ENCODE peak calls at places on chromosome X, in nine cellular contexts. F is tibial nerve; J is endodermal cell; S is IMR-90; Y is CD4-positive, alpha-beta T cell; Q is thoracic aorta; R is astrocyte; K is tibial artery; Z is ovary. G is an unnamed sample.

GRCh38 chrX:100928660-100929613 is at the start of gene XKRX:
- DNase-seq in F (peak; percentile 4), J (peak; percentile 91), S (no peak), Y (peak; percentile 30), Q (no peak), R (peak; percentile 3), K (peak; percentile 56), Z (peak; percentile 64), G (no peak)

GRCh38 chrX:150753968-150754367 is 60.8 kb downstream of the MTMR1 start:
- DNase-seq in F (no peak), J (no peak), S (no peak), Y (no peak), Q (no peak), R (no peak), K (no peak), Z (no peak), G (no peak)

GRCh38 chrX:107902721-107903120 is 77.1 kb downstream of the MID2 start:
- DNase-seq in F (no peak), J (no peak), S (no peak), Y (no peak), Q (no peak), R (no peak), K (no peak), Z (no peak), G (no peak)

GRCh38 chrX:116284383-116284782 is 113.8 kb downstream of the AGTR2 start:
- DNase-seq in F (no peak), J (no peak), S (no peak), Y (no peak), Q (no peak), R (no peak), K (no peak), Z (no peak), G (no peak)

GRCh38 chrX:122363112-122363511 is 821.0 kb upstream of the GRIA3 start:
- DNase-seq in F (no peak), J (peak; percentile 65), S (no peak), Y (no peak), Q (no peak), R (no peak), K (no peak), Z (no peak), G (no peak)

GRCh38 chrX:50996930-50997329 is 86.4 kb downstream of the BMP15 start:
- DNase-seq in F (no peak), J (peak; percentile 55), S (no peak), Y (no peak), Q (no peak), R (no peak), K (no peak), Z (no peak), G (no peak)

GRCh38 chrX:9342581-9343051 is 122.2 kb upstream of the TBL1X start:
- DNase-seq in F (peak; percentile 62), J (peak; percentile 88), S (peak; percentile 80), Y (peak; percentile 27), Q (peak; percentile 31), R (peak; percentile 71), K (peak; percentile 92), Z (peak; percentile 87), G (peak; percentile 80)

GRCh38 chrX:82412851-82413250 is 1095.2 kb upstream of the POU3F4 start:
- DNase-seq in F (no peak), J (no peak), S (no peak), Y (no peak), Q (no peak), R (no peak), K (no peak), Z (no peak), G (no peak)

GRCh38 chrX:8873102-8873501 is 71.9 kb upstream of the FAM9A start:
- DNase-seq in F (no peak), J (no peak), S (no peak), Y (no peak), Q (no peak), R (no peak), K (no peak), Z (no peak), G (no peak)

GRCh38 chrX:70454441-70455365 is 10.1 kb downstream of the DLG3 start:
- DNase-seq in F (peak; percentile 57), J (peak; percentile 95), S (peak; percentile 53), Y (peak; percentile 44), Q (no peak), R (peak; percentile 23), K (peak; percentile 78), Z (peak; percentile 85), G (no peak)

GRCh38 chrX:67725471-67725870 is 181.7 kb downstream of the AR start:
- DNase-seq in F (no peak), J (no peak), S (no peak), Y (no peak), Q (no peak), R (no peak), K (no peak), Z (no peak), G (no peak)

GRCh38 chrX:135295944-135296305 is 13.4 kb upstream of the ETDC start:
- DNase-seq in F (no peak), J (no peak), S (no peak), Y (no peak), Q (no peak), R (no peak), K (no peak), Z (no peak), G (no peak)

DNA sequence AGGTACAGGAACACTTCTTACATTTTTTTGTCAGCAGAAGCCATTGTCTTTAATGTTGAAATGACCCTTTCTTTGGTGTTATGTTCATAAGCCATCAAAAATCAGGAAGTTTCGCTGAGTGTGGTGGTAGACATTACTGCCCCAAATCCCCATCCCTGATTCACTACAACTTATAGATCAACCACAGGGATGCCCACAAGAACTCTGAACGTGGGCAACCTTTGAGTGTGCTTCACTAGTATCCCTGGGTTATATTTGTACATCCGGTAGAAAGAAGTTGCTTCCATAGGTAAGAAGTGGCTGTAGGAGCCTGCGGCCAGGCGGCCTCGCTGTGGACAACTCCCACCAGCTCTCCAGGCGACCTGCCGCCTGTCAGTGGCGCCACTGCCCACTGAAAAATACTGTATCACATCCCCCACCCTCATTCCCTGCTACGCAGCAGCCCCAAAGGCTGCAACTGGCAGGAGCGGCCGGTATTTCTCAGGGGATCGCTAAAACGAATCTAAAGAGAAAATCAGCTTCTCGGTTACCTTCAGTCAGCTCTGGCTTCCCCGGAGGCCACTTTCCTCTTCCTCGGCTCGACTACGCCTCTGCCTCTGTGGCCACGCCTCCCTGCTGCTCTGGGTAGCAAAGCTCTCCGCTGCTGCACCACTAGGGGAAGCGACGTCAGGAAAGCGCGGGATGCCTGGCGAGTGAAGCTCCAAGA is 13.9 kb upstream of the ETDC start:
- DNase-seq in F (peak; percentile 5), J (peak; percentile 85), S (peak; percentile 39), Y (peak; percentile 48), Q (no peak), R (peak; percentile 31), K (peak; percentile 63), Z (no peak), G (no peak)
- TF ChIP-seq CTCF in F (no peak), J (peak; percentile 57), S (peak; percentile 9), Y (peak; percentile 31), Q (no peak), R (no peak), K (no peak), Z (no peak), G (no peak)

GRCh38 chrX:73850124-73851013 is 287.4 kb downstream of the CHIC1 start:
- DNase-seq in F (no peak), J (peak; percentile 61), S (peak; percentile 38), Y (no peak), Q (no peak), R (peak; percentile 29), K (no peak), Z (peak; percentile 52), G (no peak)

GRCh38 chrX:73855546-73855945 is 292.5 kb downstream of the CHIC1 start:
- DNase-seq in F (peak; percentile 69), J (peak; percentile 91), S (peak; percentile 70), Y (peak; percentile 62), Q (peak; percentile 2), R (peak; percentile 46), K (no peak), Z (peak; percentile 69), G (peak; percentile 77)

GRCh38 chrX:73849054-73849453 is 286.1 kb downstream of the CHIC1 start:
- DNase-seq in F (no peak), J (no peak), S (no peak), Y (no peak), Q (no peak), R (no peak), K (no peak), Z (no peak), G (no peak)

GRCh38 chrX:73851014-73852009 is 288.3 kb downstream of the CHIC1 start:
- DNase-seq in F (no peak), J (no peak), S (peak; percentile 96), Y (peak; percentile 62), Q (no peak), R (peak; percentile 93), K (no peak), Z (peak; percentile 89), G (peak; percentile 94)

GRCh38 chrX:73852022-73852421 is 289.0 kb downstream of the CHIC1 start:
- DNase-seq in F (no peak), J (no peak), S (no peak), Y (no peak), Q (no peak), R (no peak), K (no peak), Z (no peak), G (no peak)
- H3K9me3 ChIP-seq in F (no peaks in the 10 kb centered on the region), J (no peaks in the 10 kb centered on the region), S (no peaks in the 10 kb centered on the region), Y (no peaks in the 10 kb centered on the region), Q (no peaks in the 10 kb centered on the region), R (no peaks in the 10 kb centered on the region), K (no peaks in the 10 kb centered on the region), Z (no peaks in the 10 kb centered on the region), G (no peaks in the 10 kb centered on the region)

GRCh38 chrX:77276742-77277141 is 170.4 kb upstream of the FGF16 start:
- DNase-seq in F (no peak), J (no peak), S (no peak), Y (no peak), Q (no peak), R (no peak), K (no peak), Z (no peak), G (no peak)
- TF ChIP-seq CTCF in F (no peak), J (peak; percentile 39), S (no peak), Y (no peak), Q (no peak), R (no peak), K (no peak), Z (no peak), G (no peak)

GRCh38 chrX:130952266-130953043 is 49.4 kb upstream of the ENOX2 start:
- DNase-seq in F (no peak), J (no peak), S (no peak), Y (no peak), Q (no peak), R (no peak), K (no peak), Z (no peak), G (no peak)
- H3K9me3 ChIP-seq in F (peaks cover 9% of the 10 kb centered on the region), J (no peaks in the 10 kb centered on the region), S (peaks cover 2% of the 10 kb centered on the region), Y (peaks cover 10% of the 10 kb centered on the region), Q (no peaks in the 10 kb centered on the region), R (no peaks in the 10 kb centered on the region), K (peaks cover 11% of the 10 kb centered on the region), Z (no peaks in the 10 kb centered on the region), G (no peaks in the 10 kb centered on the region)

DNA sequence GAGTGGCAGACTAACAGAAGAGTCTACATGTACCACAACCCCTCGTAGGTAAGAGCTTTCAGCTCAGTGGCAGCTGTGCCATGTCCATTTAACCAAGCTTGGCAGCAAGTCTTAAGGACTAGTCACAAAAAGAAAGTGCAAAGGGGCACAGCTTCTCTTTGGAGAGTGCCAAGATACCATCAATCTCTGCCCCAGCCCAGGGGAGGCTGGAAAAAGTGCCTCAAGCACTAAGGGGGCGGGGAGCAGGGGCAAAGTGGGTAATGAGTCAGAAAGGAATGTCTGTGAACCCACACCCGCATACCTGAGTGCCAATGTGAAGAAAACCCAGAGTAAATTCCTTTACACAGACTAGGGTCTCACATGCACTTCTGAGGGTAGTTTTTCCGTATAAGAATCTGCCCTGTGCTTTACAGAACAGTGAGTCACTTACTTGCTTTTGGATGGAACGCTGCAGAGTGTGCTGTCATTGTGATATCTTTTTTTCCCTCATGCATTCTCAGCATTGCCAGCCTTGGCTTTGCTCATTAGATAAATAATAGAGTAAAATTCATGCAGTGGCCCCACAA is 219.8 kb downstream of the ZNF674 start:
- DNase-seq in F (no peak), J (peak; percentile 79), S (peak; percentile 52), Y (no peak), Q (no peak), R (peak; percentile 88), K (no peak), Z (no peak), G (no peak)
- TF ChIP-seq CTCF in F (no peak), J (no peak), S (no peak), Y (no peak), Q (no peak), R (no peak), K (no peak), Z (no peak), G (no peak)

G was measured in suprapubic skin.